ENCODE peak calls at places on chromosome 12, in seven cellular contexts. Y is stimulated activated CD4-positive, alpha-beta T cell treated with anti-CD3 and anti-CD28 coated beads, Interleukin-4, amount 100 ng/mL, for 48 hours; M is amniotic stem cell; S is esophagus squamous epithelium; R is GM12878; A is EH; P is GM19239. E is an unnamed sample.
A peak's percentile ranks its signal among the peaks of the same experiment; 100 is the strongest.

GRCh38 chr12:105455250-105455649 is 124.8 kb downstream of the C12orf75 start:
- DNase-seq in Y (no peak), M (no peak), S (no peak), R (no peak), A (no peak), P (no peak), E (no peak)

GRCh38 chr12:132547207-132547740 is 57.3 kb downstream of the FBRSL1 start:
- DNase-seq in Y (no peak), M (no peak), S (no peak), R (no peak), A (no peak), P (no peak), E (no peak)

GRCh38 chr12:107264667-107265066 is 171.3 kb upstream of the CRY1 start:
- DNase-seq in Y (no peak), M (no peak), S (no peak), R (no peak), A (no peak), P (no peak), E (no peak)

GRCh38 chr12:1530592-1531159 is 63.7 kb downstream of the FBXL14 start:
- DNase-seq in Y (no peak), M (no peak), S (no peak), R (no peak), A (no peak), P (peak; percentile 44), E (no peak)

GRCh38 chr12:47990351-47991105 is 13.7 kb downstream of the COL2A1 start:
- DNase-seq in Y (peak; percentile 30), M (no peak), S (no peak), R (peak; percentile 58), A (peak; percentile 25), P (peak; percentile 71), E (no peak)

GRCh38 chr12:4407136-4407535 is 27.6 kb upstream of the FGF23 start:
- DNase-seq in Y (no peak), M (no peak), S (no peak), R (no peak), A (no peak), P (no peak), E (no peak)

GRCh38 chr12:130051900-130052299 is 110.4 kb upstream of the FZD10 start:
- DNase-seq in Y (no peak), M (no peak), S (no peak), R (no peak), A (no peak), P (no peak), E (no peak)

GRCh38 chr12:25187781-25188180 is 7.2 kb downstream of the DNAI7 start:
- DNase-seq in Y (no peak), M (peak; percentile 69), S (no peak), R (no peak), A (peak; percentile 94), P (no peak), E (no peak)

GRCh38 chr12:46332260-46332659 is 40.3 kb downstream of the SLC38A2 start:
- DNase-seq in Y (no peak), M (no peak), S (no peak), R (no peak), A (peak; percentile 86), P (no peak), E (no peak)

E was measured in right atrium auricular region.